ENCODE peak calls at places on chromosomes 12 and 14, in five cellular contexts. H, W, L, B and G are unnamed samples.
A peak's percentile ranks its signal among the peaks of the same experiment; 100 is the strongest.

GRCh38 chr12:132695431-132695830 is 8.0 kb downstream of the PXMP2 start:
- DNase-seq in H (no peak), L (no peak), W (no peak), B (no peak), G (no peak)

GRCh38 chr12:75635606-75636444 is 124.4 kb upstream of the KRR1 start:
- DNase-seq in H (no peak), B (no peak), L (peak; percentile 97), W (peak; percentile 41), G (peak; percentile 99)

GRCh38 chr14:46499521-46499920 is 152.1 kb downstream of the RPL10L start:
- DNase-seq in B (no peak), W (no peak), L (no peak), H (no peak), G (no peak)

GRCh38 chr14:31887929-31888580 is 189.0 kb upstream of the ARHGAP5 start:
- DNase-seq in L (no peak), B (no peak), H (no peak), W (no peak), G (no peak)

GRCh38 chr12:72277415-72277814 is 5.2 kb downstream of the TRHDE start:
- DNase-seq in L (no peak), H (no peak), B (no peak), W (no peak), G (no peak)

GRCh38 chr14:100065161-100065871 is at the start of gene EVL:
- DNase-seq in H (peak; percentile 81), W (peak; percentile 25), L (no peak), B (no peak), G (no peak)

GRCh38 chr14:29098625-29099024 is 332.0 kb downstream of the FOXG1 start:
- DNase-seq in B (no peak), W (no peak), L (no peak), H (no peak), G (no peak)

GRCh38 chr12:116455540-116456306 is 103.5 kb upstream of the MAP1LC3B2 start:
- DNase-seq in L (no peak), H (no peak), W (peak; percentile 74), B (no peak), G (peak; percentile 85)

GRCh38 chr12:6570264-6570887 is 2.3 kb upstream of the NOP2 start:
- DNase-seq in H (no peak), B (peak; percentile 87), W (peak; percentile 58), L (peak; percentile 63), G (peak; percentile 37)

GRCh38 chr12:55041651-55042050 is 21.9 kb downstream of the NEUROD4 start:
- DNase-seq in W (no peak), H (no peak), L (no peak), B (no peak), G (no peak)

GRCh38 chr14:44995196-44995595 is 33.2 kb downstream of the TOGARAM1 start:
- DNase-seq in W (no peak), L (peak; percentile 67), H (no peak), B (no peak), G (no peak)

GRCh38 chr12:6337958-6338406 is 3.9 kb downstream of the TNFRSF1A start:
- DNase-seq in L (peak; percentile 30), W (no peak), B (no peak), H (no peak), G (no peak)

GRCh38 chr12:100566887-100567637 is 6.4 kb upstream of the GAS2L3 start:
- DNase-seq in B (no peak), H (peak; percentile 71), L (no peak), W (no peak), G (no peak)

GRCh38 chr12:84408936-84409335 is 503.7 kb downstream of the SLC6A15 start:
- DNase-seq in L (no peak), B (no peak), H (no peak), W (no peak), G (no peak)

GRCh38 chr12:116958402-116959197 is 47.9 kb downstream of the FBXW8 start:
- DNase-seq in W (no peak), L (no peak), H (no peak), B (no peak), G (no peak)

GRCh38 chr12:6074394-6074793 is 50.1 kb downstream of the VWF start:
- DNase-seq in H (no peak), L (no peak), B (no peak), W (no peak), G (no peak)

GRCh38 chr12:22285871-22286270 is 48.6 kb downstream of the ST8SIA1 start:
- DNase-seq in L (no peak), H (no peak), B (no peak), W (no peak), G (no peak)
- H3K4me3 ChIP-seq in L (no peak overlapping the region), H (no peak overlapping the region), B (no peak overlapping the region), W (no peak overlapping the region), G (no peak overlapping the region)

DNA sequence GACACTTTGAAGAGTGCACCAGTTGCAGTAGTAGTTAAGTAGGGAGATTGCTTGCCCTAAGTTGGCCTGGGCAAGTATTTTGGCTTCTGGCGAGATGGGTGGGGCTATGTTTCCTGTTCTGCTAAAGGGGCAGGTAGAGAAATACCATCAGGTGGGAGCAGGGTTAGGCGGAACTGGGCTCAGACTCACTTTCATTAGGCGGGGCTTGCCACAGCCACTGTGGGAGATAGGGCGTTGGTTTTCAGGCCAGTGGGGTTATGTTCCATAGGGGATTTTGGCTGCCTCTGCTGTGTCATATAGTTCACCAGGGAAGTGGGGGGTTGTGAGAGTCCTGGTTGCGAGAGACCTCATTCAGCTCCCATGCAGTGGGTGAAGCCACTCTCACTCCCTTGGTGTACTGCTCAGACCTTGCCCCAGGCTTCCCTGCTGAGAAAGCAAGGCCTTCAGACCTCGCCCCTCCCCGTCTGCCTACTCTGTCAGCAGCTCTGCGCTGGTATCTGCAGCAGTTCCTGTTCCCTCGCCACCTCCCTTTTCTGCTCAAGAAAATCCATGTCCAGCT is 43.3 kb downstream of the AEBP2 start:
- DNase-seq in W (peak; percentile 65), L (no peak), B (peak; percentile 61), H (peak; percentile 84), G (no peak)
- TF ChIP-seq SP1 in W (no peak), L (no peak), B (no peak), H (peak; percentile 30), G (no peak)

DNA sequence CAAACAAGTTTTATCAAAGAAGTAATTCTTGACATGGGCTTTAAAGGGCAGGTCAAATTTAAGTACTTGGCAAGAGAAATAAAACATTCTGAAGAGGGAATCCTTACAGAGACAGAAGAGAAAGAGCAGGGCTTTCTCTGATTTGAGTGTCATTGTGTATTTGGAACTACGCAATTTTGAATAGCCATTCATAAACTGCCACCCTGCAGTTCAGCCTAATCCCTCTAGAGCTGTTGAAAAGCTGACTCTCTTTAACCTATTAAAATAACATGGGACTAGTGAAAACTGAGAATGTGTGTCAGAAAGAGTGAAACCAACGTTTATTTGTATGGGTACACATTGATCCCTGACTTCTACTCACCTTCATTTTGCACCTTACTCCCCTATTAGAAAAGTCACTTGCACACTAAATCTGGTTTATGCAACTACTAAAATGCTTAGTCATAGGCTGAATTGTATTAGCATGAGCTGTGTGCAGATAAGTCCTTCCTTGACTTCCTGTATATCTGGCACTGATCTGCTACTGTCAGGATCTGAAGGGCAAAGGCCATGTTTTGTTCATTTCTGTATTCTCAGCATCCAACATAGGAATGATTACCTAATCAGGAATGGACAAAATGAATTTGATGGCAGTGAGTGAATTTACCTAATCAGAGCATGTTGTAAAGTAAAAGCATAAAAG is 458.9 kb downstream of the NOVA1 start:
- DNase-seq in L (no peak), W (no peak), H (no peak), B (no peak), G (no peak)
- TF ChIP-seq ATF3 in L (no peak), W (no peak), H (no peak), B (no peak), G (no peak)

GRCh38 chr14:103541944-103542544 is 13.0 kb downstream of the TRMT61A start:
- DNase-seq in W (no peak), L (no peak), B (no peak), H (no peak), G (no peak)
- H3K4me3 ChIP-seq in W (no peak overlapping the region), L (peak overlapping the region; percentile 31), B (peak overlapping the region; percentile 16), H (no peak overlapping the region), G (no peak overlapping the region)

GRCh38 chr12:12616512-12617275 is 5.0 kb downstream of the CREBL2 start:
- DNase-seq in L (no peak), H (no peak), B (no peak), W (no peak), G (no peak)
- TF ChIP-seq SP1 in L (no peak), H (no peak), B (no peak), W (no peak), G (no peak)

GRCh38 chr14:105492051-105492965 is 1.3 kb downstream of the TEDC1 start:
- DNase-seq in H (no peak), B (no peak), W (no peak), L (no peak), G (no peak)

GRCh38 chr14:105490572-105491365 is at the start of gene TEDC1:
- DNase-seq in W (peak; percentile 98), L (peak; percentile 99), H (peak; percentile 100), B (peak; percentile 92), G (peak; percentile 100)

GRCh38 chr14:105490318-105490571 is 801 bp upstream of the TEDC1 start:
- DNase-seq in L (no peak), W (no peak), H (no peak), B (no peak), G (no peak)

GRCh38 chr14:105489607-105490317 is 1.3 kb upstream of the TEDC1 start:
- DNase-seq in L (peak; percentile 82), H (peak; percentile 55), W (peak; percentile 87), B (peak; percentile 85), G (peak; percentile 85)

GRCh38 chr14:105491366-105492006 is 440 bp downstream of the TEDC1 start:
- DNase-seq in W (peak; percentile 86), H (peak; percentile 58), L (peak; percentile 77), B (peak; percentile 81), G (peak; percentile 68)
- TF ChIP-seq ATF3 in W (no peak), H (no peak), L (no peak), B (no peak), G (no peak)

DNA sequence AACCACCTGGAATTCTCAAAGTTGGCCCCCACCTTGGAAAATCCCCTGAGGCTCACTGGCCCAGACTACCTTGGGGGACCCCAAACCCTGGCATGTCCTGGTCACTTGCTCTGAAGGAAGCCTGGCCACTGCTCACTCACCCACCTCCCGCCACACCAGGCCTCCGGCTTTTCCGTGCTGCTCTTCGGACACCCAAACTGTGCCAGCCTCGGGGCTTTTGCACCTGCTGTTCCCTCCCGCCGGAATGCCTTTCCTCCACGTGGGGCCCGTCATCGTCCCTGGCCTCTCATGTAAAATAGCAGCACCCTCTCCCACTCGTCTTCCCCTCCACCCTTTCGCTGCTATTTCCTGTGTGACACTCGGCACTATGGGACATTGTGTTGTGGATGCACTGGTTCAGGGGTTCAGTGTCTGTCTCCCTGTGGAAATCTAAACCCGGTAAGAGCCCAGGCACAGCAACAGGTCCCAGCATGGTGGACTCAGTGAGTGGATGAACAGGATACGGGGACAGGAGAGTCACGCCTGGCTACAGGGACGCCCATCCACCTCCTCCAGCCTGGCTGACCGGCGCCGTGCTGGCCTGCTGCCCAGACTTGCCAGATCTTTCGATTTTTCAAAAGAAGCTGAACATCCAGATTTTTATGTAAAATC is 87.4 kb upstream of the NCOR2 start:
- DNase-seq in H (no peak), B (no peak), L (no peak), W (no peak), G (no peak)
- H3K4me3 ChIP-seq in H (no peak overlapping the region), B (no peak overlapping the region), L (no peak overlapping the region), W (no peak overlapping the region), G (no peak overlapping the region)